ENCODE peak calls at places on chromosomes 1 and 21, in eight cellular contexts. V, M, D, Z, U, C, P and W are unnamed samples.

GRCh38 chr1:37274896-37275631 is 199.3 kb upstream of the ZC3H12A start:
- DNase-seq in V (no peak), M (no peak), D (no peak), Z (no peak), U (no peak), C (no peak), P (no peak), W (no peak)

GRCh38 chr1:109307363-109308021 is 681 bp upstream of the MYBPHL start:
- DNase-seq in V (no peak), M (no peak), D (no peak), Z (no peak), U (no peak), C (no peak), P (no peak), W (no peak)

GRCh38 chr21:36835383-36835795 is 131.1 kb downstream of the HLCS start:
- DNase-seq in V (peak; percentile 34), M (no peak), D (no peak), Z (no peak), U (no peak), C (peak; percentile 20), P (no peak), W (no peak)

GRCh38 chr1:14713077-14713476 is 114.6 kb downstream of the KAZN start:
- DNase-seq in V (no peak), M (no peak), D (no peak), Z (peak; percentile 88), U (no peak), C (no peak), P (no peak), W (no peak)

GRCh38 chr1:61277129-61277801 is 194.9 kb downstream of the NFIA start:
- DNase-seq in V (no peak), M (no peak), D (no peak), Z (no peak), U (no peak), C (no peak), P (no peak), W (no peak)

GRCh38 chr1:37765937-37766664 is 1.2 kb upstream of the EPHA10 start:
- DNase-seq in V (no peak), M (no peak), D (no peak), Z (no peak), U (no peak), C (no peak), P (no peak), W (no peak)

GRCh38 chr1:47684518-47684917 is 246.7 kb downstream of the FOXD2 start:
- DNase-seq in V (no peak), M (no peak), D (no peak), Z (no peak), U (no peak), C (no peak), P (no peak), W (no peak)

GRCh38 chr1:42966688-42967609 is 8.3 kb upstream of the SLC2A1 start:
- DNase-seq in V (no peak), M (peak; percentile 82), D (peak; percentile 70), Z (peak; percentile 99), U (peak; percentile 71), C (peak; percentile 93), P (no peak), W (peak; percentile 56)

GRCh38 chr1:11054181-11054580 is 5.6 kb downstream of the SRM start:
- DNase-seq in V (no peak), M (no peak), D (no peak), Z (no peak), U (no peak), C (no peak), P (no peak), W (no peak)

GRCh38 chr1:15937706-15938168 is 38.2 kb downstream of the ZBTB17 start:
- DNase-seq in V (no peak), M (no peak), D (no peak), Z (peak; percentile 45), U (peak; percentile 53), C (peak; percentile 53), P (no peak), W (peak; percentile 44)

GRCh38 chr1:101259744-101260148 is 22.9 kb downstream of the S1PR1 start:
- DNase-seq in V (no peak), M (no peak), D (no peak), Z (peak; percentile 86), U (peak; percentile 90), C (peak; percentile 73), P (no peak), W (peak; percentile 86)

GRCh38 chr21:43273016-43273707 is 104.4 kb downstream of the CRYAA start:
- DNase-seq in V (no peak), M (no peak), D (no peak), Z (no peak), U (no peak), C (no peak), P (no peak), W (no peak)

GRCh38 chr21:43272591-43272990 is 103.8 kb downstream of the CRYAA start:
- DNase-seq in V (no peak), M (no peak), D (no peak), Z (no peak), U (no peak), C (no peak), P (no peak), W (no peak)

GRCh38 chr21:43269981-43270670 is 101.3 kb downstream of the CRYAA start:
- DNase-seq in V (no peak), M (no peak), D (no peak), Z (no peak), U (no peak), C (no peak), P (no peak), W (no peak)

GRCh38 chr21:43270800-43271261 is 102.0 kb downstream of the CRYAA start:
- DNase-seq in V (no peak), M (peak; percentile 75), D (no peak), Z (no peak), U (no peak), C (peak; percentile 3), P (no peak), W (no peak)

GRCh38 chr21:43271452-43272020 is 102.7 kb downstream of the CRYAA start:
- DNase-seq in V (no peak), M (peak; percentile 70), D (no peak), Z (no peak), U (no peak), C (no peak), P (no peak), W (no peak)
- TF ChIP-seq CTCF in V (no peak), M (no peak), D (no peak), Z (no peak), U (no peak), C (no peak), P (no peak), W (no peak)

DNA sequence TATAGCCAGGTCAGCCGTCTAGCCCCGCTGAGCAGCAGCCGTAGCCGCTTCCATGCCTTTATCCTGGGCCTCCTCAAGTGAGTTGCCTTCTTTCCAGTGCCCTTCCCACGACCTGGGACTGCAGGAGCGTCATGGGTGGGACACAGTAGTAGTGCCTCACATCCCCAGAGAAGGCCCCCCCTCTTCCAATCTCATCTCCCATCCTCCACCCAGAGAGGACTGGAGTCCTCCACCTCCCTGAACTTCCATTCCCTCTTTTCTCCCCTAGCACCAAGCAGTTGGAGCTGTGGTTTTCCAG is 4.9 kb downstream of the RUSC1 start:
- DNase-seq in V (no peak), M (no peak), D (no peak), Z (no peak), U (no peak), C (no peak), P (no peak), W (no peak)
- H3K4me3 ChIP-seq in V (peak overlapping the region; percentile 86), M (peak overlapping the region; percentile 68), D (peak overlapping the region; percentile 81), Z (peak overlapping the region; percentile 92), U (peak overlapping the region; percentile 86), C (peak overlapping the region; percentile 93), P (peak overlapping the region; percentile 61), W (peak overlapping the region; percentile 90)

GRCh38 chr1:6483010-6483760 is 8.3 kb downstream of the PLEKHG5 start:
- DNase-seq in V (no peak), M (no peak), D (no peak), Z (no peak), U (no peak), C (no peak), P (no peak), W (no peak)
- TF ChIP-seq CTCF in V (no peak), M (no peak), D (no peak), Z (no peak), U (no peak), C (no peak), P (no peak), W (no peak)

DNA sequence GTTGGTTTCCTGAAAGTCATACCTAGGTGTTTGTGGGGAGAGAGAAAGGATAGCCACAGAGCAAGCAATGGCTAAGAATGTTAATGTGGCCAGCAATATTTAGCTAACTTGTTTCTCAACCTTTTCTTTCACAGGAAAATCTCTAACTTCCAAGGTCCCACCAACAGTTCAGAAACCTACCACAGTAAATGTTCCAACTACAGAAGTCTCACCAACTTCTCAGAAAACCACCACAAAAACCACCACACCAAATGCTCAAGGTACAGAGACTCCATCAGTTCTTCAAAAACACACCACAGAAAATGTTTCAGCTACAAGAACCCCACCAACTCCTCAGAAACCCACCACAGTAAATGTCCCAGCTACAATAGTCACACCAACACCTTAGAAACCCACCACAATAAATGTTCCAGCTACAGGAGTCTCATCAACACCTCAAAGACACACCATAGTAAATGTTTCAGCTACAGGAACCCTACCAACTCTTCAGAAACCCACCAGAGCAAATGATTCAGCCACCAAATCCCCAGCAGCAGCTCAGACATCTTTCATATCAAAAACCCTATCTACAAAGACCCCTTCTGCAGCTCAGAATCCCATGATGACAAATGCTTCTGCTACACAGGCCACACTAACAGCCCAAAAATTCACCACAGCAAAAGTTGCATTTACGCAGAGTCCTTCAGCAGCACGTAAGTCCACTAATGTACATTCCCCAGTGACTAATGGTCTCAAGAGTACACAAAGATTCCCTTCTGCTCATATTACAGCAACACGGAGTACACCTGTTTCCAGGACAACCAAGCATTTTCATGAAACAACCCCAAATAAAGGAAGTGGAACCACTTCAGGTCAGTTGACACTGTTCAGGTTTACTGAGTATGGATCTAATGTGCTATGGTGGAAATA is 15.3 kb downstream of the CD55 start:
- DNase-seq in V (no peak), M (no peak), D (no peak), Z (peak; percentile 27), U (no peak), C (no peak), P (no peak), W (peak; percentile 88)
- H3K4me3 ChIP-seq in V (no peak overlapping the region), M (no peak overlapping the region), D (no peak overlapping the region), Z (no peak overlapping the region), U (no peak overlapping the region), C (no peak overlapping the region), P (no peak overlapping the region), W (no peak overlapping the region)

GRCh38 chr1:154749078-154749760 is 120.9 kb downstream of the KCNN3 start:
- DNase-seq in V (no peak), M (no peak), D (no peak), Z (peak; percentile 51), U (peak; percentile 45), C (peak; percentile 91), P (no peak), W (peak; percentile 80)
- TF ChIP-seq CTCF in V (no peak), M (no peak), D (no peak), Z (peak; percentile 26), U (peak; percentile 47), C (peak; percentile 55), P (peak; percentile 62), W (peak; percentile 57)

DNA sequence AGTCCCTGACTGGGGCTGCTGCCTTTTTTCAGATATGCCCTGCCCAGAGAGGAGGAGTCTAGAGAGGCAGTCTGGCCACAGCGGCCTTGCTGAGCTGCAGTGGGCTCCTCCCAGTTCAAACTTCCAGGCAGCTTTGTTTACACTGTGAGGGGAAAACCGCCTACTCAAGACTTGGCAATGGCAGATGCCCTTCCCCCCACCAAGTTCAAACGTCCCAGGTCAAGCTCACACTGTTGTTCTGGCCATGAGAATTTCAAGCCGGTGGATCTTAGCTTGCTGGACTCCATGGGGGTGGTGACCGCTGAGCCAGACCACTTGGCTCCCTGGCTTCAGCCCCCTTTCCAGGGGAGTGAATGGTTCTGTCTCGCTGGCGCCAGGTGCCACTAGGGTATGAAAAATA is 18.3 kb upstream of the C1orf53 start:
- DNase-seq in V (no peak), M (peak; percentile 30), D (peak; percentile 66), Z (no peak), U (no peak), C (no peak), P (no peak), W (no peak)
- H3K4me3 ChIP-seq in V (no peak overlapping the region), M (no peak overlapping the region), D (no peak overlapping the region), Z (no peak overlapping the region), U (no peak overlapping the region), C (no peak overlapping the region), P (no peak overlapping the region), W (no peak overlapping the region)